ENCODE peak calls at places on chromosome 17, in five cellular contexts. One of them, this sample, is unnamed.

GRCh38 chr17:82838386-82839063 is 1.3 kb downstream of the ZNF750 start:
- DNase-seq in GM06990: no peak
- DNase-seq in endothelial cell of umbilical vein: no peak
- DNase-seq in B cell: no peak
- DNase-seq in nephron progenitor cell: no peak
- DNase-seq in this sample: no peak

GRCh38 chr17:78341559-78342437 is 18.1 kb downstream of the SOCS3 start:
- DNase-seq in GM06990: no peak
- DNase-seq in B cell: peak
- DNase-seq in endothelial cell of umbilical vein: peak
- DNase-seq in nephron progenitor cell: peak
- DNase-seq in this sample: peak

GRCh38 chr17:73933871-73934270 is 269.6 kb upstream of the RPL38 start:
- DNase-seq in endothelial cell of umbilical vein: no peak
- DNase-seq in GM06990: no peak
- DNase-seq in nephron progenitor cell: no peak
- DNase-seq in B cell: no peak
- DNase-seq in this sample: no peak

GRCh38 chr17:9132944-9133610 is 111.8 kb downstream of the NTN1 start:
- DNase-seq in GM06990: no peak
- DNase-seq in nephron progenitor cell: no peak
- DNase-seq in B cell: no peak
- DNase-seq in endothelial cell of umbilical vein: no peak
- DNase-seq in this sample: no peak

GRCh38 chr17:330993-331701 is 21.5 kb downstream of the RPH3AL start:
- DNase-seq in GM06990: no peak
- DNase-seq in B cell: no peak
- DNase-seq in nephron progenitor cell: no peak
- DNase-seq in endothelial cell of umbilical vein: no peak
- DNase-seq in this sample: no peak

GRCh38 chr17:10768766-10769383 is 35.0 kb downstream of the TMEM238L start:
- DNase-seq in GM06990: no peak
- DNase-seq in nephron progenitor cell: no peak
- DNase-seq in B cell: no peak
- DNase-seq in endothelial cell of umbilical vein: no peak
- DNase-seq in this sample: no peak

GRCh38 chr17:43405861-43406260 is 7.1 kb downstream of the ARL4D start:
- DNase-seq in nephron progenitor cell: no peak
- DNase-seq in B cell: no peak
- DNase-seq in GM06990: no peak
- DNase-seq in endothelial cell of umbilical vein: no peak
- DNase-seq in this sample: no peak

GRCh38 chr17:61253937-61254677 is 145.5 kb upstream of the TBX2 start:
- DNase-seq in nephron progenitor cell: no peak
- DNase-seq in B cell: no peak
- DNase-seq in endothelial cell of umbilical vein: no peak
- DNase-seq in GM06990: no peak
- DNase-seq in this sample: no peak

GRCh38 chr17:7702776-7703175 is 2.2 kb upstream of the EFNB3 start:
- DNase-seq in endothelial cell of umbilical vein: no peak
- DNase-seq in B cell: no peak
- DNase-seq in GM06990: no peak
- DNase-seq in nephron progenitor cell: no peak
- DNase-seq in this sample: no peak

GRCh38 chr17:79777844-79778503 is at the start of gene CBX2:
- DNase-seq in B cell: peak
- DNase-seq in GM06990: peak
- DNase-seq in endothelial cell of umbilical vein: peak
- DNase-seq in nephron progenitor cell: peak
- DNase-seq in this sample: peak

GRCh38 chr17:48198950-48199541 is 91.5 kb downstream of the SNX11 start:
- DNase-seq in GM06990: no peak
- DNase-seq in nephron progenitor cell: no peak
- DNase-seq in B cell: no peak
- DNase-seq in endothelial cell of umbilical vein: no peak
- DNase-seq in this sample: peak

GRCh38 chr17:56020369-56020768 is 132.9 kb upstream of the ANKFN1 start:
- DNase-seq in GM06990: peak
- DNase-seq in nephron progenitor cell: no peak
- DNase-seq in B cell: no peak
- DNase-seq in endothelial cell of umbilical vein: no peak
- DNase-seq in this sample: no peak

GRCh38 chr17:72618018-72618509 is 474.4 kb downstream of the SLC39A11 start:
- DNase-seq in endothelial cell of umbilical vein: no peak
- DNase-seq in B cell: no peak
- DNase-seq in nephron progenitor cell: no peak
- DNase-seq in GM06990: no peak
- DNase-seq in this sample: no peak

GRCh38 chr17:39820987-39821386 is 43.1 kb downstream of the IKZF3 start:
- DNase-seq in B cell: no peak
- DNase-seq in nephron progenitor cell: no peak
- DNase-seq in endothelial cell of umbilical vein: no peak
- DNase-seq in GM06990: no peak
- DNase-seq in this sample: no peak

GRCh38 chr17:9824094-9824493 is 1.6 kb upstream of the GLP2R start:
- DNase-seq in GM06990: no peak
- DNase-seq in nephron progenitor cell: no peak
- DNase-seq in endothelial cell of umbilical vein: no peak
- DNase-seq in B cell: no peak
- DNase-seq in this sample: no peak

GRCh38 chr17:52035336-52035915 is 123.1 kb downstream of the CA10 start:
- DNase-seq in nephron progenitor cell: no peak
- DNase-seq in B cell: no peak
- DNase-seq in endothelial cell of umbilical vein: no peak
- DNase-seq in GM06990: no peak
- DNase-seq in this sample: no peak

GRCh38 chr17:19569785-19570496 is 36.3 kb downstream of the SLC47A1 start:
- DNase-seq in GM06990: no peak
- DNase-seq in endothelial cell of umbilical vein: no peak
- DNase-seq in B cell: peak
- DNase-seq in nephron progenitor cell: no peak
- DNase-seq in this sample: no peak

GRCh38 chr17:21019976-21020575 is 22.7 kb downstream of the USP22 start:
- DNase-seq in B cell: no peak
- DNase-seq in nephron progenitor cell: no peak
- DNase-seq in GM06990: no peak
- DNase-seq in endothelial cell of umbilical vein: no peak
- DNase-seq in this sample: peak

GRCh38 chr17:65099941-65100315 is 37.2 kb upstream of the RGS9 start:
- DNase-seq in GM06990: peak
- DNase-seq in B cell: peak
- DNase-seq in endothelial cell of umbilical vein: no peak
- DNase-seq in nephron progenitor cell: no peak
- DNase-seq in this sample: peak

GRCh38 chr17:58960068-58960467 is 146.6 kb downstream of the TRIM37 start:
- DNase-seq in GM06990: peak
- DNase-seq in nephron progenitor cell: no peak
- DNase-seq in B cell: no peak
- DNase-seq in endothelial cell of umbilical vein: peak
- DNase-seq in this sample: peak

GRCh38 chr17:66379539-66379938 is 77.1 kb downstream of the PRKCA start:
- DNase-seq in endothelial cell of umbilical vein: no peak
- DNase-seq in nephron progenitor cell: no peak
- DNase-seq in B cell: no peak
- DNase-seq in GM06990: no peak
- DNase-seq in this sample: no peak

GRCh38 chr17:19264681-19265080 is 27.5 kb downstream of the EPN2 start:
- DNase-seq in B cell: no peak
- DNase-seq in GM06990: no peak
- DNase-seq in nephron progenitor cell: no peak
- DNase-seq in endothelial cell of umbilical vein: peak
- DNase-seq in this sample: no peak

GRCh38 chr17:59837362-59838195 is 55.2 kb downstream of the TUBD1 start:
- DNase-seq in B cell: peak
- DNase-seq in GM06990: peak
- DNase-seq in endothelial cell of umbilical vein: peak
- DNase-seq in nephron progenitor cell: peak
- DNase-seq in this sample: peak

GRCh38 chr17:17420035-17420434 is 56.8 kb upstream of the MED9 start:
- DNase-seq in B cell: no peak
- DNase-seq in endothelial cell of umbilical vein: no peak
- DNase-seq in GM06990: no peak
- DNase-seq in nephron progenitor cell: no peak
- DNase-seq in this sample: no peak

GRCh38 chr17:55549140-55549539 is 37.9 kb upstream of the SMIM36 start:
- DNase-seq in endothelial cell of umbilical vein: no peak
- DNase-seq in GM06990: no peak
- DNase-seq in nephron progenitor cell: no peak
- DNase-seq in B cell: no peak
- DNase-seq in this sample: peak

GRCh38 chr17:14525551-14526455 is 224.9 kb downstream of the HS3ST3B1 start:
- DNase-seq in nephron progenitor cell: no peak
- DNase-seq in B cell: no peak
- DNase-seq in endothelial cell of umbilical vein: no peak
- DNase-seq in GM06990: no peak
- DNase-seq in this sample: no peak

GRCh38 chr17:13540546-13540945 is 61.2 kb downstream of the HS3ST3A1 start:
- DNase-seq in endothelial cell of umbilical vein: no peak
- DNase-seq in nephron progenitor cell: no peak
- DNase-seq in GM06990: no peak
- DNase-seq in B cell: no peak
- DNase-seq in this sample: no peak

GRCh38 chr17:67994827-67995567 is 1.3 kb downstream of the C17orf58 start:
- DNase-seq in B cell: no peak
- DNase-seq in nephron progenitor cell: no peak
- DNase-seq in endothelial cell of umbilical vein: peak
- DNase-seq in GM06990: no peak
- DNase-seq in this sample: peak

GRCh38 chr17:61335105-61335844 is 64.4 kb upstream of the TBX2 start:
- DNase-seq in endothelial cell of umbilical vein: no peak
- DNase-seq in GM06990: no peak
- DNase-seq in nephron progenitor cell: no peak
- DNase-seq in B cell: no peak
- DNase-seq in this sample: no peak

GRCh38 chr17:9517396-9517795 is 58.2 kb downstream of the STX8 start:
- DNase-seq in GM06990: no peak
- DNase-seq in endothelial cell of umbilical vein: no peak
- DNase-seq in nephron progenitor cell: no peak
- DNase-seq in B cell: no peak
- DNase-seq in this sample: no peak

GRCh38 chr17:35896011-35896587 is 15.9 kb upstream of the CCL5 start:
- DNase-seq in endothelial cell of umbilical vein: no peak
- DNase-seq in B cell: no peak
- DNase-seq in nephron progenitor cell: no peak
- DNase-seq in GM06990: peak
- DNase-seq in this sample: peak

GRCh38 chr17:29571486-29571882 is 3.0 kb downstream of the TP53I13 start:
- DNase-seq in GM06990: no peak
- DNase-seq in B cell: no peak
- DNase-seq in endothelial cell of umbilical vein: no peak
- DNase-seq in nephron progenitor cell: no peak
- DNase-seq in this sample: no peak

GRCh38 chr17:69608808-69609494 is 194.5 kb downstream of the MAP2K6 start:
- DNase-seq in endothelial cell of umbilical vein: peak
- DNase-seq in B cell: no peak
- DNase-seq in nephron progenitor cell: no peak
- DNase-seq in GM06990: no peak
- DNase-seq in this sample: no peak

GRCh38 chr17:67238976-67239375 is 6.0 kb downstream of the HELZ start:
- DNase-seq in GM06990: no peak
- DNase-seq in nephron progenitor cell: no peak
- DNase-seq in B cell: no peak
- DNase-seq in endothelial cell of umbilical vein: no peak
- DNase-seq in this sample: no peak

GRCh38 chr17:38738007-38738662 is 8.0 kb downstream of the CISD3 start:
- DNase-seq in B cell: no peak
- DNase-seq in endothelial cell of umbilical vein: no peak
- DNase-seq in GM06990: no peak
- DNase-seq in nephron progenitor cell: no peak
- DNase-seq in this sample: peak

GRCh38 chr17:42380935-42381334 is 7.3 kb downstream of the STAT3 start:
- DNase-seq in nephron progenitor cell: no peak
- DNase-seq in B cell: no peak
- DNase-seq in endothelial cell of umbilical vein: no peak
- DNase-seq in GM06990: no peak
- DNase-seq in this sample: no peak
- TF ChIP-seq CTCF in nephron progenitor cell: no peak
- TF ChIP-seq CTCF in B cell: no peak
- TF ChIP-seq CTCF in endothelial cell of umbilical vein: no peak
- TF ChIP-seq CTCF in GM06990: no peak
- TF ChIP-seq CTCF in this sample: no peak

GRCh38 chr17:46193246-46193625 is at the start of gene KANSL1:
- DNase-seq in endothelial cell of umbilical vein: peak
- DNase-seq in B cell: peak
- DNase-seq in nephron progenitor cell: peak
- DNase-seq in GM06990: peak
- DNase-seq in this sample: peak
- TF ChIP-seq CTCF in endothelial cell of umbilical vein: peak
- TF ChIP-seq CTCF in B cell: peak
- TF ChIP-seq CTCF in nephron progenitor cell: no peak
- TF ChIP-seq CTCF in GM06990: peak
- TF ChIP-seq CTCF in this sample: peak

DNA sequence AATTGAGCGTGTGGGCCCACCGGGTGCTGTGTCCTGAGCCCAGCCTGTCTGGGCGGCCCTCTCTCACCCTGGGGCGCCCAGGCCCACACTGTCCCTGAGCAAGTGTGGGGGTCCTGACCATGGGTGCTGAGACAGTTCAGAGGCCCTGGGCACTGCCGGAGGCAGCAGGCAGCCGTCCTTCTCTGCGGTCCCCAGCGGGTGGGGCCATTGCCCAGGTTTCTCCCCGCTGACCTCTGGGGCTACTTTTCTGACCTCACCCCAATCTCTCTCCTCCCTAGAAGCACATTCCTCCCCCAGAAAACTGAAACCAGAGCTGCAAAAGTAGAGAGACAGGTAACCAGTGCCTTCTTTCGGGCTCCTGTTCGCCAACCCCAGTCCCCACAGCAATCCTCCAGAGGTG is 36.0 kb upstream of the PVALEF start:
- DNase-seq in endothelial cell of umbilical vein: no peak
- DNase-seq in B cell: no peak
- DNase-seq in GM06990: no peak
- DNase-seq in nephron progenitor cell: no peak
- DNase-seq in this sample: no peak
- TF ChIP-seq CTCF in endothelial cell of umbilical vein: no peak
- TF ChIP-seq CTCF in B cell: no peak
- TF ChIP-seq CTCF in GM06990: no peak
- TF ChIP-seq CTCF in nephron progenitor cell: no peak
- TF ChIP-seq CTCF in this sample: no peak

GRCh38 chr17:76051571-76051970 is 20.7 kb downstream of the SRP68 start:
- DNase-seq in nephron progenitor cell: no peak
- DNase-seq in endothelial cell of umbilical vein: no peak
- DNase-seq in B cell: no peak
- DNase-seq in GM06990: no peak
- DNase-seq in this sample: no peak

GRCh38 chr17:76051071-76051467 is 21.2 kb downstream of the SRP68 start:
- DNase-seq in nephron progenitor cell: no peak
- DNase-seq in endothelial cell of umbilical vein: no peak
- DNase-seq in B cell: no peak
- DNase-seq in GM06990: no peak
- DNase-seq in this sample: no peak

GRCh38 chr17:76053230-76054111 is 18.8 kb downstream of the SRP68 start:
- DNase-seq in endothelial cell of umbilical vein: peak
- DNase-seq in B cell: no peak
- DNase-seq in GM06990: no peak
- DNase-seq in nephron progenitor cell: no peak
- DNase-seq in this sample: no peak

GRCh38 chr17:76054112-76054476 is 18.2 kb downstream of the SRP68 start:
- DNase-seq in GM06990: no peak
- DNase-seq in nephron progenitor cell: no peak
- DNase-seq in B cell: no peak
- DNase-seq in endothelial cell of umbilical vein: no peak
- DNase-seq in this sample: no peak

GRCh38 chr17:76056882-76057281 is 15.4 kb downstream of the SRP68 start:
- DNase-seq in nephron progenitor cell: no peak
- DNase-seq in GM06990: no peak
- DNase-seq in B cell: no peak
- DNase-seq in endothelial cell of umbilical vein: no peak
- DNase-seq in this sample: no peak
- TF ChIP-seq CTCF in nephron progenitor cell: no peak
- TF ChIP-seq CTCF in GM06990: no peak
- TF ChIP-seq CTCF in B cell: no peak
- TF ChIP-seq CTCF in endothelial cell of umbilical vein: no peak
- TF ChIP-seq CTCF in this sample: no peak

This sample was measured in GM13977.